ENCODE peak calls at places on chromosomes 2 and 18, in seven cellular contexts. N, U, K, O, R, Z and X are unnamed samples.
A peak's percentile ranks its signal among the peaks of the same experiment; 100 is the strongest.

GRCh38 chr18:30359521-30359920 is 683.0 kb downstream of the DSC3 start:
- DNase-seq in N (no peak), U (no peak), K (no peak), O (no peak), R (no peak), Z (no peak), X (no peak)

GRCh38 chr2:32849456-32850194 is 97.1 kb upstream of the LTBP1 start:
- DNase-seq in N (no peak), U (no peak), K (no peak), O (no peak), R (no peak), Z (no peak), X (no peak)

GRCh38 chr2:15547100-15547499 is 14.0 kb downstream of the NBAS start:
- DNase-seq in N (no peak), U (no peak), K (no peak), O (no peak), R (no peak), Z (no peak), X (no peak)

GRCh38 chr2:24163186-24163585 is 11.7 kb upstream of the FAM228A start:
- DNase-seq in N (no peak), U (no peak), K (no peak), O (no peak), R (no peak), Z (no peak), X (no peak)

GRCh38 chr2:217622205-217622621 is 380.6 kb downstream of the TNS1 start:
- DNase-seq in N (no peak), U (no peak), K (no peak), O (no peak), R (no peak), Z (peak; percentile 85), X (no peak)

GRCh38 chr2:122491011-122491410 is 735.6 kb downstream of the TSN start:
- DNase-seq in N (no peak), U (no peak), K (no peak), O (no peak), R (no peak), Z (no peak), X (no peak)

GRCh38 chr18:26963292-26963691 is 97.8 kb upstream of the AQP4 start:
- DNase-seq in N (no peak), U (no peak), K (no peak), O (no peak), R (no peak), Z (no peak), X (no peak)

GRCh38 chr2:217263796-217264195 is 403.9 kb upstream of the TNP1 start:
- DNase-seq in N (no peak), U (no peak), K (no peak), O (no peak), R (no peak), Z (no peak), X (no peak)

GRCh38 chr2:10039658-10040410 is 3.5 kb upstream of the KLF11 start:
- DNase-seq in N (peak; percentile 85), U (no peak), K (no peak), O (peak; percentile 91), R (no peak), Z (no peak), X (no peak)

GRCh38 chr18:24273596-24273995 is 124.0 kb downstream of the OSBPL1A start:
- DNase-seq in N (no peak), U (no peak), K (no peak), O (no peak), R (no peak), Z (no peak), X (no peak)

GRCh38 chr2:95059656-95060370 is 34.3 kb downstream of the MAL start:
- DNase-seq in N (no peak), U (no peak), K (no peak), O (no peak), R (no peak), Z (no peak), X (no peak)

GRCh38 chr2:127145255-127145899 is 38.4 kb upstream of the BIN1 start:
- DNase-seq in N (no peak), U (no peak), K (no peak), O (no peak), R (no peak), Z (no peak), X (no peak)

GRCh38 chr2:121137571-121137970 is 147.4 kb downstream of the TFCP2L1 start:
- DNase-seq in N (no peak), U (no peak), K (no peak), O (no peak), R (no peak), Z (no peak), X (no peak)

GRCh38 chr18:58785171-58785805 is 79.4 kb upstream of the ZNF532 start:
- DNase-seq in N (peak; percentile 87), U (peak; percentile 49), K (no peak), O (peak; percentile 21), R (no peak), Z (no peak), X (no peak)

GRCh38 chr2:150143087-150143536 is 344.4 kb downstream of the RND3 start:
- DNase-seq in N (no peak), U (no peak), K (no peak), O (no peak), R (no peak), Z (no peak), X (no peak)

DNA sequence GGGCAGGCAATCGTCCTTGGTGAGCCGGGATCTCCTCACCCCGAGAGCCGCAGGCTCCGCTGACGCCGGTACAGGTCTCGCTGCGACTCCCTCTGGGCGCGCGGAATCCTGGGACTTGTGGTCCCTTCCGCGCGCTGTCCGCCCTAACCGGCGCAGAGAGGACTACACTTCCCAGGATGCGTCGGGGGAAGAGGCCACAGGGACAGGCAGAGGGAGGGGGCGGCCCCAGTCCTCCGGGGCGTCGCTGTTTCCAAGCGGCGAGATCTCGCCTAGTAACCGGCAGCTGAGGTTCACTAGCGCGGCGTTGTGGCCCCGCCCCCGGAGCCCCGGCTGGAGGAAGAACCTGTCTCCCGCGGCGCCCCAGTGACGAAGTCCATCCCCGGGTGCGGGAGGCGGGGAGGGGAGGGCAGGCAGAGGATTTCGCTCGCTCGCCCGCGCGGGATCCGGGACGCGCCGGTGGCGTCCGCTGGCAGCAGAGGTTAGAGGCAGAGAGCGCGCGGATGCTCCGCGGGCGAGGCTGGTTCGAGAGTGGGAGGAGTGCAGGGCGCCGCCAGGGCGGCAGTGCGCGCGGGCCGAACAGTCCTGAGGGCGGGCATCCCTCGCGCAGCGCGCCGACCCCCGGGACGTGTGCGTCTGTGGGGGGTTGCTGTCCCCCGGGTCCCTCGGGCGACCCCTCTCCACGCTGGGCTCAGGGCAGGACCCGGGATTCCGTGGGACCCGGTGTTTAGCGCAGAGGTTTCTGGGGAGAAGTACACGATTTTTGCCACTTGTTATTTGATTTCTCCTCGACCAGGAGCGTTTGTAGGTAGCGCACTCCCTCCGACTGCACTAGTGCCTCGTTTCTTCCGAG is at the start of gene EML6:
- DNase-seq in N (peak; percentile 96), U (peak; percentile 98), K (peak; percentile 99), O (peak; percentile 99), R (peak; percentile 100), Z (peak; percentile 99), X (peak; percentile 98)
- TF ChIP-seq POLR2A in N (no peak), U (no peak), K (no peak), O (peak; percentile 89), R (peak; percentile 61), Z (no peak), X (no peak)

DNA sequence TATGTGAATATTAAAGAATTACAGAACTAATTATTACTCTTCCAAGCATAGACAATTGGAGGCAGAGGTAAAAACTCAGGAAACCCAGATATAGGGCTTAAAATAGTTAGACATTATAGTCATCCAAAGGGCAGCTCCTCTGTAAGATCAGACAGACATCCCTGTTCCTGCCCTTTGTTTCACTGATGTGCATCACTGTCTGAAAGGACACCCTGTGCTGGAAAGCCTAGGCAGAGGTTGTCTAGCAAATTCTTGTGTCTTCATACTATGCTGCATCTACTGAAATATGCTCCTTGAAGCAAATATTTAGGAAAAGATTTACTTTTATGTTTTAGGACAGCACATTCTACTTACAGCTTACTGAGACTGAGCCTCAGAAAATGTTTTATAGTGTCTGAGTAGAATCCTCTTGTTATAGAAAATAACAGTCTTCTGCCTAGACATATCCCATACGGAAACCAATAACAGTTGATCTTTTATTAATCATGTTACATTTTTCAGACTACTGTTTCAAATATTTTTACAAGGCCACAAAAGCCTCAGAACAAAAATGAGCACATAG is 977.3 kb upstream of the CDH2 start:
- DNase-seq in N (no peak), U (no peak), K (no peak), O (no peak), R (no peak), Z (no peak), X (no peak)
- TF ChIP-seq POLR2A in N (no peak), U (no peak), K (no peak), O (no peak), R (no peak), Z (no peak), X (no peak)

GRCh38 chr2:197369946-197370325 is 59.4 kb upstream of the ANKRD44 start:
- DNase-seq in N (no peak), U (no peak), K (no peak), O (no peak), R (no peak), Z (no peak), X (no peak)
- TF ChIP-seq POLR2A in N (no peak), U (no peak), K (no peak), O (no peak), R (no peak), Z (no peak), X (no peak)

GRCh38 chr2:74278694-74279093 is 64.5 kb downstream of the SLC4A5 start:
- DNase-seq in N (no peak), U (no peak), K (no peak), O (no peak), R (no peak), Z (no peak), X (no peak)

GRCh38 chr2:74278176-74278575 is 65.0 kb downstream of the SLC4A5 start:
- DNase-seq in N (no peak), U (no peak), K (no peak), O (no peak), R (no peak), Z (no peak), X (no peak)

GRCh38 chr2:74281141-74281540 is 62.1 kb downstream of the SLC4A5 start:
- DNase-seq in N (no peak), U (no peak), K (no peak), O (no peak), R (no peak), Z (no peak), X (no peak)

GRCh38 chr2:74269667-74270066 is 71.3 kb downstream of the MTHFD2 start:
- DNase-seq in N (no peak), U (no peak), K (no peak), O (no peak), R (no peak), Z (no peak), X (no peak)

GRCh38 chr2:74275228-74275627 is 68.0 kb downstream of the SLC4A5 start:
- DNase-seq in N (no peak), U (no peak), K (no peak), O (no peak), R (no peak), Z (no peak), X (no peak)
- TF ChIP-seq POLR2A in N (no peak), U (no peak), K (no peak), O (no peak), R (no peak), Z (no peak), X (no peak)

DNA sequence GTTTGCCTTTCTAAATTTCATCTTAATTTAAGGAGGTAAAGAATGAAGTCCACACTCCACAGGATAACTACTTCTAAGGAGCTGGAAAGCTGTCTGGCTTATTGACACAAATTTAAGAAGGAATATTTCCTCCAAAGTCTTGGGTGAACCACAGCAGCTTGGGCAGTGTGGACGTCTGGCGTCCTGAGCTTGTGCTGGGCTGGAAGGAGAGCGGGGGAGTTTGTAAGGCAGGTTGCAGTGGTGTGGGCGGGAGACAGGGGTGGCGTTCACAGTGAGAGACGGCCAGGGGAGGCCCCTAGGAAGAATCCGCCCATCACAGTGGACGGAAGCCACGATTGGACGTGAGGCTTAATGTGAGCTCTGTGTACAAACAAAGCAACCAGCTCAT is 25.7 kb downstream of the ADI1 start:
- DNase-seq in N (no peak), U (no peak), K (no peak), O (peak; percentile 25), R (no peak), Z (peak; percentile 72), X (peak; percentile 23)
- TF ChIP-seq POLR2A in N (no peak), U (no peak), K (no peak), O (no peak), R (no peak), Z (peak; percentile 43), X (no peak)